ENCODE peak calls at places on chromosomes 16 and 17, in seven cellular contexts. H is K562, X is GM23338, U is OCI-LY7, D is HCT116, L is PC-9, R is fibroblast of lung. Y is an unnamed sample. For H3K79me2, the result is how much of the 10 kb centered on the place peaks cover.

GRCh38 chr16:65068151-65068740 is 53.6 kb downstream of the CDH11 start:
- DNase-seq in R (peak), H (no peak), X (peak), U (no peak), D (no peak), L (no peak), Y (no peak)

GRCh38 chr16:57263585-57264351 is 18.7 kb downstream of the ARL2BP start:
- DNase-seq in R (no peak), U (no peak), D (no peak), X (no peak), H (no peak), L (no peak), Y (no peak)

GRCh38 chr17:7881655-7882054 is 6.9 kb upstream of the CHD3 start:
- DNase-seq in R (peak), L (no peak), X (no peak), H (no peak), U (no peak), D (no peak), Y (no peak)

GRCh38 chr16:89300311-89300975 is 82.9 kb downstream of the ZNF778 start:
- DNase-seq in R (peak), X (no peak), H (no peak), U (no peak), L (no peak), D (no peak), Y (no peak)

GRCh38 chr17:15649861-15650391 is 30.4 kb upstream of the FBXW10B start:
- DNase-seq in R (peak), H (no peak), X (no peak), L (peak), D (peak), U (no peak), Y (no peak)

GRCh38 chr16:82425661-82426060 is 201.1 kb upstream of the CDH13 start:
- DNase-seq in X (no peak), R (no peak), U (no peak), D (no peak), L (no peak), H (no peak), Y (no peak)

GRCh38 chr16:71746442-71747046 is 22.0 kb upstream of the PHLPP2 start:
- DNase-seq in H (peak), U (peak), R (peak), X (peak), D (peak), L (peak), Y (peak)

GRCh38 chr17:74923538-74924249 is 379 bp upstream of the OTOP2 start:
- DNase-seq in X (peak), U (peak), D (no peak), H (peak), R (peak), L (no peak), Y (peak)

GRCh38 chr17:64706224-64707076 is 44.3 kb upstream of the SMURF2 start:
- DNase-seq in D (peak), X (no peak), U (no peak), R (no peak), H (no peak), L (peak), Y (no peak)

GRCh38 chr16:88514070-88514469 is 56.1 kb upstream of the ZC3H18 start:
- DNase-seq in H (no peak), L (no peak), U (no peak), R (no peak), X (no peak), D (no peak), Y (no peak)

GRCh38 chr17:31074772-31075538 is 19.8 kb upstream of the NF1 start:
- DNase-seq in H (no peak), X (peak), D (no peak), L (peak), U (no peak), R (no peak), Y (peak)

GRCh38 chr16:49703494-49703893 is 152.4 kb downstream of the ZNF423 start:
- DNase-seq in H (no peak), R (no peak), X (no peak), D (no peak), L (no peak), U (no peak), Y (no peak)

GRCh38 chr17:17691468-17692263 is 10.4 kb downstream of the RAI1 start:
- DNase-seq in X (no peak), D (no peak), R (no peak), L (no peak), H (no peak), U (peak), Y (no peak)

GRCh38 chr16:57245472-57246113 is 534 bp downstream of the ARL2BP start:
- DNase-seq in U (no peak), D (peak), X (peak), H (no peak), R (peak), L (no peak), Y (no peak)

GRCh38 chr16:4477966-4478365 is 1.8 kb downstream of the HMOX2 start:
- DNase-seq in X (peak), D (peak), U (peak), L (peak), H (no peak), R (peak), Y (peak)
- H3K79me2 ChIP-seq in X (half or more), D (half or more), U (half or more), L (half or more), H (half or more), R (under half), Y (under half)

DNA sequence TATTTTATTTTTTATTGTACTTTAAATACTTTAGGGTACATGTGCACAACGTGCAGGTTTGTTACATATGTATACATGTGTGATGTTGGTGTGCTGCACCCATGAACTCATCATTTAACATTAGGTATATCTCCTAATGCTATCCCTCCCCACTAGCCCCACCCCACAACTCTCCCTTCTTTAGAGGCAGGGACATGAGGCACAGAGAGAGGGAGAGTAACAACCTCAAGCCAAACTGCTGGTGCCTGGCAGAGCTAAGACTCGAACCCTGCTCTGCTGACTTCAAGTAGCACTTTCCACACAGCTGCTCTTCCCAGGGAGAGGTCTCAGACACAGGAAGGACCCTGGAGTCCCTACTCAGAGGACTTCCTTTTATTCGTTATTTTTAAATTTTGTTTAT is 69.4 kb downstream of the WSB1 start:
- DNase-seq in X (no peak), U (no peak), D (no peak), R (no peak), L (no peak), H (no peak), Y (no peak)
- H3K79me2 ChIP-seq in X (under half), U (under half), D (under half), R (under half), L (under half), H (under half), Y (under half)

DNA sequence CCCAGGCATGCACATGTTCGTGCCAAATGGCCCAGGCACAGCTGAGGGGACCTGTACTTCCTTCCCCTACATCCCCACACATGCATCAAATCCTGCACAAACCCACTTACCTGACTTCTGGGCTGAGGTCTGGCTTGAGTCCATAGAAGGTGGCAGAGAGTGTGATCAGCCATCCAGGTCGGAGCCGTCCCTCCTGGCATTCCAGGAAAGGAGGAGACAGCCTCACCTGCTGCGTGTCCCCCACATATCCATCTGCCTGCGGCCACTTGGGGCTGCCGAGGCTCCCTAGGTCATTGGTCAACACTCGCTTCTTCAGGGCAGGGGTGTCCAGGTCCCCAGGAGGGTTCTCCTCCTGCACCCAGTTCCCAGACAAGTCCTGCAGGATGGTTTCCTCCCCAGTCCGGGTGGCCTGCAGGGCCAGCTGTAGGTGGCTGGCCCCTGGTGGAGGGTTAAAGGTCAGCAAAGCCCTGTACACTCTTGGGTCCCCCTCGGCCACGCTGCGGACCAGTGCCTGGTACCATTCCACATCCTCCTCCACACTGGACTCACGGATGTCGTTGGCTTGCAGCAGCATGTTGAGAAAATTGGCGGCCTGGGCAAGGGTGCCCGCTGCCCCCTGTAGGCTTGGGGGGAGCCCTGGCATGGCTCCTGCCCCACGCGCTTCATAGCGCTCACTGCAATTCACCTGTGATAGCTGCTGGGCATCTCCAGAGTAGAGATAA is 709 bp downstream of the GPR179 start:
- DNase-seq in L (no peak), U (no peak), H (no peak), R (no peak), X (no peak), D (no peak), Y (no peak)
- H3K79me2 ChIP-seq in L (under half), U (under half), H (under half), R (under half), X (under half), D (under half), Y (under half)

DNA sequence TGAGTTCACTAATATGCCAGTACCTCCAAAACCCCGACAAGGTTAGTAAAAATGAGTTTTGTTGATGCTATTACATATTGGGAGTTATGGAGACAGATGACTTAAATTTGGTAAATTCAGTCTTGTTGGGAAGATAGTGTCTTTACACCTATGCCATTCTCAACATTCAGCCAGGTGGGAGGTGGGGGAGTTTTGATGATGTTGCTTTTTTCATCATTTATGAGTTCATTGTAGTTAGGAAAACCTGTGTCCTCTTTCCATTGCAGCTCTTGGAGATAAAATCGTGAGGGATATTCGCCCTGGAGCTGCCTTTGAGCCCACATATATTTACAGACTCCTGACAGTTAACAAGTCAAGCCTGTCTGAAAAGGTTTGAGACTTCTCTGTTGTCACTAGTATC is 59.9 kb upstream of the CRISPLD2 start:
- DNase-seq in R (no peak), X (no peak), H (no peak), L (no peak), U (no peak), D (no peak), Y (no peak)
- H3K79me2 ChIP-seq in R (under half), X (half or more), H (half or more), L (under half), U (under half), D (half or more), Y (half or more)

GRCh38 chr17:4585203-4585939 is 1.0 kb downstream of the SMTNL2 start:
- DNase-seq in H (no peak), D (no peak), U (no peak), L (no peak), R (no peak), X (no peak), Y (peak)
- H3K79me2 ChIP-seq in H (under half), D (under half), U (under half), L (under half), R (under half), X (under half), Y (under half)

GRCh38 chr16:25269879-25270278 is 12.2 kb upstream of the ZKSCAN2 start:
- DNase-seq in D (no peak), U (no peak), R (no peak), H (no peak), L (no peak), X (no peak), Y (no peak)

GRCh38 chr16:25271421-25271820 is 13.8 kb upstream of the ZKSCAN2 start:
- DNase-seq in D (no peak), R (no peak), U (no peak), H (peak), L (no peak), X (no peak), Y (no peak)

GRCh38 chr16:25270577-25270976 is 12.9 kb upstream of the ZKSCAN2 start:
- DNase-seq in R (no peak), U (no peak), H (no peak), X (no peak), D (no peak), L (no peak), Y (no peak)

GRCh38 chr16:25264599-25264998 is 7.0 kb upstream of the ZKSCAN2 start:
- DNase-seq in H (peak), U (no peak), D (no peak), X (peak), R (peak), L (no peak), Y (peak)

DNA sequence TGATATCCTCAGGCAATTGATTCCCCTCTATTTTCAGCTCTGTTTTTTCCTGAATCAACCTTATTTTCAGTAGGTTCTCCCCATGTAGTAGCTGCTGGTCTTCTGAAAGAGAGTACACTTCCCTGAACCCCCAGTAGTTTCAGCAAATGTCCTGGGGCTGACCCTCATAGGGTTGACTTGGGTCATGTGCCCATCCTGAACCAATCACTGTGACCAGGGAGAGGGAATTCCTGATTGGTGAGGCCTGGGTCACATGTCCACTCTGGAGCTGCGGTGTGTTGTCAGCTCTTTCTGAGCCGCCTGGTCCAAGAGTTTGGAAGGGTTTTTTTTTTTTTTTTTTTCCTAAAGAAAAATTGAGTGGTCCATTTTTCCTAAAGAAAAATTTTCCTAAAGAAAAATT is 8.3 kb upstream of the ZKSCAN2 start:
- DNase-seq in X (no peak), R (no peak), L (no peak), H (no peak), D (no peak), U (no peak), Y (no peak)
- H3K79me2 ChIP-seq in X (half or more), R (under half), L (under half), H (under half), D (under half), U (under half), Y (half or more)

DNA sequence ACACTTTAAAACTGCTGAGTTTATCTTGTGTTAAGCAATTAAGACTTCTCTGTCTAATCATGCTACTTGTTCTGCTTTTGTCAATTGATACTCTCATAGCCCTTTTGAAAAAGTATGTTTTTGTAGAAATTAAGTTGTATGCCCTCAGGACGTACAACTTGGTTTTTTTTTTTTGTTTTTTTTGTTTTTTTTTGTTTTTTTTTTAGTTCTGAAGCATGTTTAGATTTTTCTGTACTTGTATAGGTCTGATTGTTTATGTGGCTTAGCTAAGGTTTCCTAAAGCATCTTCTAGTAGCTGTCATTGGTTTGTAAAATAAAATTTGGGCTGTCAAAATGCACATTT is 21.4 kb downstream of the HAPSTR1 start:
- DNase-seq in L (no peak), D (no peak), R (no peak), X (no peak), U (no peak), H (no peak), Y (no peak)
- H3K79me2 ChIP-seq in L (half or more), D (half or more), R (half or more), X (half or more), U (half or more), H (half or more), Y (half or more)

DNA sequence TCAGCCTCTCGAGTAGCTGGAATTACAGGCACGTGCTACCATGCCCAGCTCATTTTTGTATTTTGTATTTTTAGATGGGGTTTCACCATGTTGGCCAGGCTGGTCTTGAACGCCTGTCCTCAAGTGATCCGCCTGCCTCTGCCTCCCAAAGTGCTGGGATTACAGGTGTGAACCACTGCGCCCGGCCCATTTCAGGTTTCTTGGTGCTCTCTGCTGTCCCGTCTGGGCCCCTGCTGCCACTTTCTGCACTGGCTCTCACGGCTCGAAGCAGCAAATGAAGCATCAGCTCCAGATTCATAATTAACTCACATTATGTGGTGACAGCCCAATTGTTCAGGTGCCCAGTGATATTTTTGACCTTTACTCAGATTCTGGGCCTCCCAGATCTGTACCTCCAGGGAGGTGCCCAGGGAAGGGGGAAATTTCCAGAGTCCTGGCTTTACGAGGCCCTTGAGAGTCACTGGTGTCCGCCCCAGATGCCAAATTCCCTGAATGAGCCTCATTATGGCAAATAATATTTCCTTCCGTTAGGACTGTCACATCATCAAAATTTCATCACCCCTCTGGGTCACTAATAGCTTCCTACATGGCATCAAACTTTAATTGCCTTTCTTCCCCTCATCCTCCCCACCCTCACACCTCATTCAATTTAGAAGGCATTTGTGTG is 9.0 kb downstream of the SDK2 start:
- DNase-seq in H (no peak), D (no peak), X (no peak), U (no peak), R (no peak), L (no peak), Y (no peak)
- H3K79me2 ChIP-seq in H (under half), D (under half), X (under half), U (under half), R (under half), L (under half), Y (half or more)

GRCh38 chr17:42603318-42603717 is 5.9 kb downstream of the RETREG3 start:
- DNase-seq in U (peak), D (no peak), L (no peak), X (no peak), R (no peak), H (no peak), Y (no peak)

GRCh38 chr17:42612013-42612412 is 2.5 kb downstream of the TUBG1 start:
- DNase-seq in X (no peak), L (no peak), U (no peak), H (no peak), R (no peak), D (no peak), Y (no peak)

GRCh38 chr17:42613699-42614295 is 4.3 kb downstream of the TUBG1 start:
- DNase-seq in D (no peak), H (no peak), L (no peak), X (no peak), U (no peak), R (no peak), Y (no peak)

GRCh38 chr17:42608692-42609181 is 437 bp downstream of the RETREG3 start:
- DNase-seq in R (no peak), U (peak), L (no peak), H (no peak), X (peak), D (no peak), Y (peak)

DNA sequence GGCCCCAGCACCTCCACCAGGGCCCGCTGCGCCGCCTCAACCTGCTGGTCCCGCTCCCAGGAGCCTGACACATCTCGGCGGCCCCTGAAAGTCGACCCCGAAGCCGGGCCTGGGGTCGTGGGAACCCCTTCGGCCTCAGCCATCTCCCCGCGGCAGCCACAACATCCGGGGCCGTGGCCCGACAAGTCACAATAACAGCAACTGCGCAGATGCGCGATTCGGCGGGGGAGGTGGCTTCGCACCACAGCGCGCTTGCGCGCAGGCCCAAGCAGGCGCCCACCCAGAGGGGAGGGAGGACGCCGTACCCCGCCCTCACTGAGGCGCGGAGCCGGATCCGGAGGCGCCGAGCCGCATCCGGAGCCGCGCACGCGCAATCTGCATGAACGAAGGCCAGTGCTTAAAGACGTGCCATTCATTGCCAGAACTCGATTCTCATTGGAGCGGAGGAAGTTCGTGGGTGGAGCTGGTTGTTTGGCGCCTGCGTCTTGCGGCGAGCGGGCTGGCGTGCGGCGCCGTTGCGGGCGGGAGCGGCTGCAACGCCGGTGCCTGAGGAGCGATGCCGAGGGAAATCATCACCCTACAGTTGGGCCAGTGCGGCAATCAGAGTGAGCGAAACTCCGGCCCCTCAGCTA is at the start of the genes RETREG3 and TUBG1:
- DNase-seq in L (peak), R (peak), D (peak), U (peak), H (peak), X (peak), Y (peak)
- H3K79me2 ChIP-seq in L (half or more), R (under half), D (half or more), U (half or more), H (half or more), X (half or more), Y (half or more)